ENCODE peak calls at places on chromosomes 13 and 19, in four cellular contexts. K is Ammon's horn; C is naive thymus-derived CD8-positive, alpha-beta T cell; Y is B cell. U is an unnamed sample.

GRCh38 chr13:89199138-89199537 is 1528.0 kb downstream of the SLITRK5 start:
- DNase-seq in K (no peak), C (no peak), Y (no peak), U (no peak)

GRCh38 chr19:30498707-30499106 is 126.5 kb downstream of the ZNF536 start:
- DNase-seq in K (peak), C (no peak), Y (no peak), U (no peak)

GRCh38 chr19:1004803-1005664 is 4.8 kb downstream of the GRIN3B start:
- DNase-seq in K (no peak), C (no peak), Y (no peak), U (no peak)

GRCh38 chr13:26923824-26924605 is 163.4 kb upstream of the GPR12 start:
- DNase-seq in K (no peak), C (no peak), Y (no peak), U (no peak)

GRCh38 chr19:18675779-18676178 is 7.7 kb upstream of the CRTC1 start:
- DNase-seq in K (no peak), C (peak), Y (no peak), U (no peak)

GRCh38 chr19:34128558-34129250 is 43.6 kb upstream of the LSM14A start:
- DNase-seq in K (no peak), C (no peak), Y (no peak), U (no peak)

GRCh38 chr19:6109947-6110346 is 353 bp downstream of the RFX2 start:
- DNase-seq in K (no peak), C (no peak), Y (no peak), U (no peak)

GRCh38 chr13:33279414-33279813 is 6.1 kb downstream of the STARD13 start:
- DNase-seq in K (no peak), C (no peak), Y (no peak), U (peak)

GRCh38 chr19:5623397-5624153 is 692 bp downstream of the SAFB start:
- DNase-seq in K (no peak), C (peak), Y (no peak), U (peak)

GRCh38 chr19:13906525-13906904 is 514 bp downstream of the CC2D1A start:
- DNase-seq in K (no peak), C (no peak), Y (no peak), U (peak)

GRCh38 chr19:30690935-30691505 is 318.8 kb downstream of the ZNF536 start:
- DNase-seq in K (no peak), C (no peak), Y (no peak), U (no peak)

GRCh38 chr19:44657211-44657921 is 13.7 kb downstream of the PVR start:
- DNase-seq in K (peak), C (peak), Y (peak), U (peak)

GRCh38 chr19:9848060-9848459 is 12.9 kb downstream of the PIN1 start:
- DNase-seq in K (no peak), C (peak), Y (no peak), U (peak)

GRCh38 chr13:39773833-39774232 is 118.4 kb downstream of the COG6 start:
- DNase-seq in K (no peak), C (no peak), Y (no peak), U (no peak)

GRCh38 chr19:1163934-1164683 is 10.0 kb downstream of the SBNO2 start:
- DNase-seq in K (no peak), C (no peak), Y (no peak), U (peak)

GRCh38 chr13:61765181-61765742 is 349.6 kb upstream of the PCDH20 start:
- DNase-seq in K (no peak), C (no peak), Y (no peak), U (no peak)

GRCh38 chr13:79185580-79185979 is 220.5 kb downstream of the RBM26 start:
- DNase-seq in K (no peak), C (no peak), Y (no peak), U (no peak)

GRCh38 chr19:47507031-47507430 is 7.8 kb downstream of the NAPA start:
- DNase-seq in K (no peak), C (no peak), Y (no peak), U (no peak)

GRCh38 chr13:99383511-99383921 is 76.3 kb upstream of the GPR183 start:
- DNase-seq in K (no peak), C (peak), Y (no peak), U (no peak)

GRCh38 chr19:15199652-15200574 is 882 bp downstream of the NOTCH3 start:
- DNase-seq in K (no peak), C (no peak), Y (no peak), U (no peak)

GRCh38 chr13:113588394-113589111 is 4.0 kb downstream of the TFDP1 start:
- DNase-seq in K (no peak), C (peak), Y (no peak), U (no peak)

GRCh38 chr19:7869910-7870511 is 4.2 kb downstream of the PRR36 start:
- DNase-seq in K (no peak), C (peak), Y (peak), U (peak)

GRCh38 chr19:2517881-2518601 is 42.1 kb downstream of the GADD45B start:
- DNase-seq in K (no peak), C (peak), Y (no peak), U (no peak)

GRCh38 chr19:30630289-30631034 is 258.3 kb downstream of the ZNF536 start:
- DNase-seq in K (no peak), C (no peak), Y (no peak), U (no peak)

GRCh38 chr19:1189419-1189818 is 15.4 kb upstream of the SBNO2 start:
- DNase-seq in K (no peak), C (no peak), Y (no peak), U (peak)

GRCh38 chr13:26051231-26052135 is at the start of gene SHISA2:
- DNase-seq in K (peak), C (peak), Y (peak), U (no peak)

GRCh38 chr19:23439623-23440022 is 44.4 kb upstream of the ZNF91 start:
- DNase-seq in K (no peak), C (no peak), Y (no peak), U (no peak)

GRCh38 chr13:102825400-102825799 is 20.4 kb upstream of the ERCC5 start:
- DNase-seq in K (no peak), C (no peak), Y (no peak), U (peak)

GRCh38 chr19:13841339-13842293 is 35.3 kb upstream of the NANOS3 start:
- DNase-seq in K (no peak), C (no peak), Y (peak), U (peak)